ENCODE peak calls at places on chromosome 12, in six cellular contexts. X is activated CD8-positive, alpha-beta memory T cell treated with anti-CD3 and anti-CD28 coated beads for 1 hour; I is HTR-8/SVneo; G is Right ventricle myocardium superior; L is NB4; F is stimulated activated CD4-positive, alpha-beta T cell treated with anti-CD3 and anti-CD28 coated beads, Interleukin-15, amount 100 ng/mL, for 1 hour. E is an unnamed sample.
A peak's percentile ranks its signal among the peaks of the same experiment; 100 is the strongest.

GRCh38 chr12:57069522-57069921 is 9.1 kb downstream of the NEMP1 start:
- DNase-seq in X (no peak), I (no peak), G (no peak), L (peak; percentile 97), F (no peak), E (no peak)

GRCh38 chr12:113065126-113066007 is 8.8 kb downstream of the DTX1 start:
- DNase-seq in X (no peak), I (peak; percentile 26), G (no peak), L (peak; percentile 71), F (no peak), E (no peak)

GRCh38 chr12:57771271-57771872 is 533 bp downstream of the METTL1 start:
- DNase-seq in X (peak; percentile 68), I (peak; percentile 90), G (peak; percentile 93), L (peak; percentile 98), F (peak; percentile 57), E (peak; percentile 69)

GRCh38 chr12:68106160-68106559 is 53.4 kb downstream of the IFNG start:
- DNase-seq in X (no peak), I (peak; percentile 45), G (no peak), L (no peak), F (no peak), E (no peak)

GRCh38 chr12:57936513-57936883 is 4.9 kb upstream of the ATP23 start:
- DNase-seq in X (no peak), I (no peak), G (no peak), L (peak; percentile 25), F (no peak), E (no peak)

GRCh38 chr12:106049546-106049945 is 89.2 kb downstream of the NUAK1 start:
- DNase-seq in X (no peak), I (no peak), G (no peak), L (no peak), F (no peak), E (no peak)

GRCh38 chr12:104749555-104749954 is 208.5 kb downstream of the SLC41A2 start:
- DNase-seq in X (no peak), I (no peak), G (no peak), L (peak; percentile 61), F (no peak), E (no peak)

GRCh38 chr12:2813573-2814185 is 1.2 kb downstream of the ITFG2 start:
- DNase-seq in X (no peak), I (peak; percentile 75), G (no peak), L (peak; percentile 79), F (no peak), E (peak; percentile 2)

GRCh38 chr12:34396861-34397590 is 374.7 kb downstream of the ALG10 start:
- DNase-seq in X (no peak), I (no peak), G (peak; percentile 7), L (no peak), F (peak; percentile 1), E (no peak)

GRCh38 chr12:129887047-129887568 is 16.7 kb downstream of the TMEM132D start:
- DNase-seq in X (no peak), I (no peak), G (no peak), L (no peak), F (no peak), E (no peak)

GRCh38 chr12:48750769-48751356 is 34.4 kb upstream of the CCNT1 start:
- DNase-seq in X (no peak), I (no peak), G (no peak), L (no peak), F (no peak), E (no peak)

GRCh38 chr12:6295187-6295811 is 15.2 kb upstream of the PLEKHG6 start:
- DNase-seq in X (no peak), I (peak; percentile 88), G (no peak), L (no peak), F (no peak), E (no peak)

GRCh38 chr12:7108042-7108927 is 729 bp downstream of the C1RL start:
- DNase-seq in X (no peak), I (peak; percentile 90), G (peak; percentile 87), L (peak; percentile 92), F (peak; percentile 54), E (peak; percentile 73)

GRCh38 chr12:989751-990278 is 1.2 kb upstream of the ERC1 start:
- DNase-seq in X (no peak), I (peak; percentile 72), G (no peak), L (peak; percentile 64), F (no peak), E (no peak)

GRCh38 chr12:50218386-50218785 is 51.2 kb upstream of the CERS5 start:
- DNase-seq in X (no peak), I (no peak), G (no peak), L (no peak), F (no peak), E (no peak)

GRCh38 chr12:126509587-126509986 is 1444.4 kb downstream of the AACS start:
- DNase-seq in X (no peak), I (no peak), G (no peak), L (no peak), F (no peak), E (no peak)

GRCh38 chr12:74610711-74611110 is 73.1 kb downstream of the ATXN7L3B start:
- DNase-seq in X (no peak), I (no peak), G (no peak), L (no peak), F (no peak), E (no peak)

GRCh38 chr12:31813305-31813704 is 84.5 kb upstream of the AMN1 start:
- DNase-seq in X (no peak), I (no peak), G (no peak), L (peak; percentile 10), F (no peak), E (no peak)

GRCh38 chr12:42299392-42300308 is 26.2 kb downstream of the ZCRB1 start:
- DNase-seq in X (peak; percentile 2), I (no peak), G (no peak), L (peak; percentile 35), F (no peak), E (no peak)

GRCh38 chr12:102965281-102966155 is 8.0 kb downstream of the ASCL1 start:
- DNase-seq in X (no peak), I (no peak), G (no peak), L (no peak), F (no peak), E (no peak)

GRCh38 chr12:26661399-26661798 is 171.6 kb downstream of the ITPR2 start:
- DNase-seq in X (no peak), I (no peak), G (no peak), L (no peak), F (no peak), E (no peak)

GRCh38 chr12:15984097-15984800 is 73.1 kb downstream of the DERA start:
- DNase-seq in X (no peak), I (no peak), G (no peak), L (no peak), F (no peak), E (no peak)

GRCh38 chr12:65728913-65729793 is 95.1 kb upstream of the HMGA2 start:
- DNase-seq in X (no peak), I (no peak), G (no peak), L (no peak), F (no peak), E (no peak)

GRCh38 chr12:58916153-58916709 is 4.1 kb downstream of the LRIG3 start:
- DNase-seq in X (no peak), I (no peak), G (no peak), L (no peak), F (no peak), E (no peak)